ENCODE peak calls at places on chromosome 20, in ten cellular contexts. M is heart right ventricle, R is fibroblast of the conjunctiva, G is lung microvascular endothelial cell, V is posterior cingulate gyrus, X is progenitor cell of endocrine pancreas, K is breast epithelium, U is esophagus muscularis mucosa, L is KBM-7, O is hypothalamus. A is an unnamed sample.

GRCh38 chr20:5147193-5147592 is 20.4 kb downstream of the CDS2 start:
- DNase-seq in K (no peak), O (no peak), R (no peak), U (no peak), X (no peak), G (no peak), M (no peak), V (no peak), L (peak), A (no peak)

GRCh38 chr20:56391037-56391436 is 978 bp downstream of the AURKA start:
- DNase-seq in G (no peak), K (no peak), R (no peak), V (no peak), L (peak), M (no peak), U (peak), O (no peak), X (no peak), A (no peak)

GRCh38 chr20:62642666-62643520 is 590 bp downstream of the SLCO4A1 start:
- DNase-seq in K (no peak), X (peak), L (peak), V (peak), O (no peak), R (no peak), G (peak), M (peak), U (no peak), A (peak)

GRCh38 chr20:17956099-17956685 is 12.4 kb downstream of the SNX5 start:
- DNase-seq in L (no peak), M (no peak), K (no peak), V (no peak), U (no peak), O (no peak), G (no peak), R (no peak), X (no peak), A (no peak)

GRCh38 chr20:4617484-4617883 is 104.2 kb upstream of the PRND start:
- DNase-seq in M (no peak), K (no peak), U (peak), R (no peak), L (no peak), X (no peak), O (no peak), G (no peak), V (no peak), A (no peak)

GRCh38 chr20:1669304-1669703 is 11.7 kb upstream of the SIRPG start:
- DNase-seq in G (no peak), U (peak), V (no peak), L (no peak), O (no peak), R (no peak), M (peak), X (no peak), K (no peak), A (no peak)

GRCh38 chr20:50052550-50052949 is 60.4 kb downstream of the UBE2V1 start:
- DNase-seq in O (no peak), R (no peak), M (no peak), U (no peak), V (no peak), X (no peak), L (no peak), G (no peak), K (no peak), A (no peak)

GRCh38 chr20:12294684-12295083 is 377.0 kb downstream of the BTBD3 start:
- DNase-seq in L (no peak), V (no peak), M (no peak), K (no peak), U (no peak), X (no peak), G (no peak), O (no peak), R (no peak), A (no peak)

GRCh38 chr20:45218133-45218532 is 3.0 kb upstream of the SEMG2 start:
- DNase-seq in R (no peak), O (no peak), L (no peak), G (no peak), K (no peak), X (no peak), V (no peak), M (no peak), U (no peak), A (no peak)

GRCh38 chr20:23584434-23585199 is 16.3 kb upstream of the CST9L start:
- DNase-seq in K (no peak), O (no peak), X (no peak), U (peak), V (no peak), G (no peak), M (no peak), L (no peak), R (no peak), A (no peak)

GRCh38 chr20:10093087-10093591 is 58.4 kb downstream of the ANKEF1 start:
- DNase-seq in O (no peak), X (no peak), V (peak), G (no peak), R (no peak), L (no peak), U (no peak), K (no peak), M (no peak), A (peak)

A was measured in G401.